ENCODE peak calls at places on chromosomes 2 and 18, in seven cellular contexts. Z is mesothelial cell of epicardium, M is tibial artery, W is MM.1S, J is gastrocnemius medialis, D is AG04450, Y is mucosa of descending colon. T is an unnamed sample.

GRCh38 chr2:190744041-190744440 is 95.2 kb downstream of the NAB1 start:
- DNase-seq in J (no peak), M (no peak), Z (no peak), W (no peak), Y (no peak), D (no peak), T (no peak)

GRCh38 chr18:10791141-10791808 is 265.4 kb downstream of the NAPG start:
- DNase-seq in D (no peak), Y (no peak), M (no peak), Z (no peak), W (no peak), J (no peak), T (no peak)

GRCh38 chr18:48629730-48630324 is 91.0 kb downstream of the CTIF start:
- DNase-seq in D (peak), W (no peak), J (no peak), Y (no peak), M (peak), Z (no peak), T (no peak)

GRCh38 chr2:240411261-240412160 is 24.0 kb upstream of the GPC1 start:
- DNase-seq in M (peak), D (no peak), Y (no peak), W (no peak), Z (no peak), J (peak), T (no peak)

GRCh38 chr2:120740765-120741513 is 5.3 kb downstream of the GLI2 start:
- DNase-seq in W (no peak), D (no peak), M (peak), J (no peak), Y (no peak), Z (no peak), T (no peak)

GRCh38 chr2:165835363-165835762 is 41.3 kb upstream of the GALNT3 start:
- DNase-seq in M (no peak), W (no peak), J (no peak), Y (no peak), Z (no peak), D (no peak), T (no peak)

GRCh38 chr18:35624140-35624539 is 42.6 kb downstream of the GALNT1 start:
- DNase-seq in J (no peak), D (no peak), Z (no peak), Y (no peak), M (no peak), W (peak), T (peak)

GRCh38 chr2:41329075-41329474 is 718.7 kb upstream of the PKDCC start:
- DNase-seq in J (no peak), Z (no peak), W (no peak), D (no peak), Y (no peak), M (no peak), T (no peak)

GRCh38 chr2:193584522-193584938 is 1389.8 kb upstream of the TMEFF2 start:
- DNase-seq in W (peak), D (no peak), J (no peak), Y (no peak), Z (no peak), M (no peak), T (peak)

GRCh38 chr2:190255668-190256067 is 64.0 kb downstream of the HIBCH start:
- DNase-seq in Z (no peak), D (no peak), M (no peak), W (no peak), J (no peak), Y (no peak), T (no peak)

GRCh38 chr2:176961759-176962158 is 250.8 kb upstream of the HNRNPA3 start:
- DNase-seq in Y (no peak), D (no peak), M (no peak), W (no peak), Z (no peak), J (no peak), T (no peak)

GRCh38 chr2:16525265-16525887 is 140.3 kb downstream of the CYRIA start:
- DNase-seq in Z (no peak), M (no peak), Y (no peak), D (no peak), J (peak), W (peak), T (no peak)
- TF ChIP-seq CTCF in Z (peak), M (no peak), Y (no peak), D (peak), J (no peak), W (peak), T (peak)

GRCh38 chr2:99035920-99036319 is 99.9 kb upstream of the CRACDL start:
- DNase-seq in W (no peak), Z (no peak), Y (no peak), M (no peak), J (no peak), D (no peak), T (no peak)
- TF ChIP-seq CTCF in W (no peak), Z (no peak), Y (no peak), M (no peak), J (no peak), D (no peak), T (no peak)

GRCh38 chr2:15939854-15940660 is at the start of gene MYCN:
- DNase-seq in Z (peak), M (no peak), W (peak), Y (peak), J (peak), D (no peak), T (peak)
- TF ChIP-seq CTCF in Z (peak), M (peak), W (no peak), Y (no peak), J (peak), D (no peak), T (peak)

GRCh38 chr2:166900700-166901099 is 12.4 kb downstream of the XIRP2 start:
- DNase-seq in J (no peak), Y (no peak), W (no peak), M (no peak), Z (no peak), D (no peak), T (no peak)
- TF ChIP-seq CTCF in J (no peak), Y (no peak), W (no peak), M (no peak), Z (no peak), D (peak), T (no peak)

DNA sequence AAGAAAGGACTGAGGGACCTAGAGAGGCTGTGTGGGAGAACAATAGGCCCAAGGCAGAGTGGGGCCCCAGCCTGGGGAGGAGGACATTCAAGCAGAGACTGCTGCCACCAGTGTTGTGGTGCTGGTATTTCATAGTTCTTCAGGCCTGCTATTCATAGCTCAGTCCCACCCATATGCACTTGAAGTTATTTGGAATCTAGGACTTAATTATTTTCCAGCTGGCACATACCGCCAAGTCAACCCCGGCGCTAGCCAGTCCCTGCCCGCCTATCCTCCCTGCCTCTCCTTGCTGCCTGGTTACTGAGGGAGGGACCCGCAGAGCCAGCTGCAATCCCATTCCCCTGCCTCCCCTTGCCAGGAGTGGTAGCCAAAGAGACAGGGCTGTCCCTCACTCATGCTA is 141.2 kb downstream of the CABLES1 start:
- DNase-seq in M (no peak), J (no peak), D (no peak), W (no peak), Z (no peak), Y (no peak), T (no peak)
- TF ChIP-seq CTCF in M (no peak), J (no peak), D (no peak), W (no peak), Z (no peak), Y (no peak), T (no peak)

GRCh38 chr2:196131384-196131861 is 40.0 kb downstream of the STK17B start:
- DNase-seq in W (peak), Y (peak), D (no peak), M (no peak), J (no peak), Z (no peak), T (no peak)
- TF ChIP-seq CTCF in W (peak), Y (peak), D (peak), M (no peak), J (no peak), Z (peak), T (peak)

GRCh38 chr2:42675815-42676214 is 88.1 kb downstream of the OXER1 start:
- DNase-seq in Z (no peak), M (no peak), W (no peak), Y (no peak), D (no peak), J (no peak), T (no peak)

DNA sequence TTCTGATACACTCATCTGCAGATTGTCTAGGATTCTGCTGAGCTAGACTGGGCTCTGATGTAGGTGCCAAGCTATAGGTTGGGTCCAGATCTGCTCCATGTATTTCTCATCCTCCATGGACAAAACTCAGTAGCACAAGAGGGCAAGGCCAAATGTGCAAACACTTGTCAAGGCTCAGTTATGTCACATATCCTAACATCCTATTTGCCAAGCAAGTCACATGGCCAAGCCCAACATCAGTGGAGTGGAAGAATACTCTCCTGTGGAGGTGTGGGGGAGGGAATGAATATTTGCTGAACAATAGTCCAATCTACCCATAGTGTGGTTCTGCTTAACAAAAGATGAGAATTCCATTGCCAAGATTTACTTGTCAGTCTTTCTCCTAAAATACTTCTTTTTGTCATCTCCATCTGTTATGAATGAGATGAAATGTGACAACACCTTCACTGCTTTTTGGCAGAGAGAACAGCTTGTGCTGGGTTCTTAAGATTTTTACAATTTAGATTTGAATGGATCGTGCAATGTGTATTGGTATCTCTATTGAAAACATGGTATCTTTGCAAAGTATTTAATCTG is 89.9 kb downstream of the OXER1 start:
- DNase-seq in M (no peak), Y (no peak), W (no peak), D (no peak), Z (no peak), J (no peak), T (no peak)
- TF ChIP-seq CTCF in M (no peak), Y (no peak), W (no peak), D (no peak), Z (no peak), J (no peak), T (no peak)

DNA sequence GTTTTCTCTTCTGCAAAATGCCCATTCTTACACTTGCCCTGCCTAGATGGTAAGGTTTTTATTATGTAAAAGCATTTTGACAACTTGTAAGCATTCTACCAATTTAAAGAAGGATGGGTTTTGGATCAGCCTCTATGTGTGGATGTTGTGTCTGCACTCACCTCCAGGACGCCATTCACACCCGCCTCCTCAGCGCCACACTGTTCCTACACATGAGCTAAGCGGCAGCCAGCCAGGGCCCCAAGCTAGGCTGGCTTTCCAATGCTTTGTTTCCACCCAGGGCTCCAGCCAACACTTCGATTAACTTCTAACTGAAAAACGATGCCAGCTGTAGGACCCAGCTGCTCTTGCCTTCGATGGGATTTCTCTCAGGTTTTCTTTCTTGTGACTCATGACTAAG is 73.4 kb upstream of the FZD7 start:
- DNase-seq in D (no peak), Z (no peak), J (no peak), M (no peak), W (no peak), Y (no peak), T (no peak)
- TF ChIP-seq CTCF in D (no peak), Z (no peak), J (no peak), M (no peak), W (no peak), Y (no peak), T (no peak)

T was measured in GM13977.